ENCODE peak calls at places on chromosomes 1 and 21, in five cellular contexts. H, W, J, K and U are unnamed samples.
A peak's percentile ranks its signal among the peaks of the same experiment; 100 is the strongest.

GRCh38 chr1:147377263-147378246 is 135.1 kb downstream of the CHD1L start:
- DNase-seq in H (no peak), W (no peak), J (no peak), K (no peak), U (no peak)

GRCh38 chr1:179124866-179125265 is 43.0 kb downstream of the TOR3A start:
- DNase-seq in H (no peak), W (no peak), J (no peak), K (no peak), U (no peak)

GRCh38 chr1:33743221-33743998 is 120.5 kb upstream of the HMGB4 start:
- DNase-seq in H (no peak), W (no peak), J (no peak), K (no peak), U (no peak)

GRCh38 chr1:157091186-157091585 is 8.4 kb downstream of the ETV3L start:
- DNase-seq in H (no peak), W (no peak), J (no peak), K (peak; percentile 38), U (no peak)

GRCh38 chr1:174911626-174912025 is 88.1 kb upstream of the CACYBP start:
- DNase-seq in H (no peak), W (no peak), J (no peak), K (no peak), U (no peak)

GRCh38 chr1:205430631-205431305 is 8.9 kb upstream of the LEMD1 start:
- DNase-seq in H (peak; percentile 71), W (peak; percentile 85), J (peak; percentile 26), K (peak; percentile 75), U (peak; percentile 2)

GRCh38 chr1:27994060-27994459 is 34.3 kb downstream of the XKR8 start:
- DNase-seq in H (no peak), W (no peak), J (no peak), K (no peak), U (no peak)

GRCh38 chr1:198187973-198188588 is 31.3 kb downstream of the NEK7 start:
- DNase-seq in H (no peak), W (no peak), J (no peak), K (no peak), U (peak; percentile 32)

GRCh38 chr21:44994016-44994365 is 54.2 kb downstream of the SLX9 start:
- DNase-seq in H (no peak), W (no peak), J (no peak), K (no peak), U (no peak)

GRCh38 chr1:208093754-208094719 is 150.1 kb downstream of the PLXNA2 start:
- DNase-seq in H (peak; percentile 77), W (peak; percentile 84), J (peak; percentile 38), K (peak; percentile 77), U (no peak)

GRCh38 chr1:170326221-170326620 is 180.5 kb downstream of the NTMT2 start:
- DNase-seq in H (no peak), W (no peak), J (no peak), K (no peak), U (no peak)